ENCODE peak calls at places on chromosomes 11 and 22, in eight cellular contexts. T, D, S, Y, P, Z, G and M are unnamed samples.

GRCh38 chr11:59206635-59207034 is 6.1 kb downstream of the MPEG1 start:
- DNase-seq in Z (no peak), G (peak; percentile 28), D (peak; percentile 31), P (no peak), Y (peak; percentile 72), T (peak; percentile 27), S (no peak), M (peak; percentile 71)

GRCh38 chr11:130188585-130189347 is 29.2 kb downstream of the ST14 start:
- DNase-seq in P (no peak), Z (no peak), G (no peak), Y (no peak), T (no peak), D (no peak), S (peak; percentile 49), M (no peak)

GRCh38 chr11:125201525-125202121 is 37.1 kb downstream of the PKNOX2 start:
- DNase-seq in D (no peak), Z (no peak), G (no peak), S (no peak), Y (peak; percentile 88), T (no peak), P (no peak), M (no peak)

GRCh38 chr11:122509091-122509490 is 146.4 kb upstream of the UBASH3B start:
- DNase-seq in T (no peak), Z (no peak), G (no peak), D (no peak), S (no peak), Y (no peak), P (no peak), M (no peak)

GRCh38 chr11:73200256-73200655 is 17.8 kb upstream of the P2RY2 start:
- DNase-seq in Z (no peak), T (no peak), Y (no peak), G (no peak), D (no peak), P (no peak), S (peak; percentile 9), M (no peak)

GRCh38 chr11:61946894-61947293 is 3.3 kb upstream of the BEST1 start:
- DNase-seq in P (no peak), S (no peak), Y (no peak), D (no peak), Z (no peak), G (no peak), T (no peak), M (no peak)

GRCh38 chr11:101840720-101841119 is 74.1 kb upstream of the CEP126 start:
- DNase-seq in Y (no peak), Z (no peak), P (no peak), D (no peak), T (no peak), G (no peak), S (no peak), M (no peak)

GRCh38 chr22:17159504-17159951 is 451 bp upstream of the HDHD5 start:
- DNase-seq in G (no peak), P (peak; percentile 52), Z (no peak), D (no peak), Y (peak; percentile 34), S (peak; percentile 76), T (no peak), M (peak; percentile 85)

GRCh38 chr22:45731041-45731797 is 59.6 kb downstream of the ATXN10 start:
- DNase-seq in Y (peak; percentile 40), S (no peak), G (no peak), P (no peak), T (no peak), Z (no peak), D (no peak), M (no peak)

GRCh38 chr11:131954146-131954545 is 583.7 kb downstream of the NTM start:
- DNase-seq in Z (no peak), S (no peak), D (no peak), Y (no peak), T (no peak), G (no peak), P (no peak), M (no peak)

GRCh38 chr11:59666969-59667368 is 1.9 kb downstream of the PATL1 start:
- DNase-seq in S (no peak), D (no peak), Y (no peak), Z (no peak), G (no peak), P (no peak), T (no peak), M (no peak)

GRCh38 chr11:128174465-128175101 is 412.8 kb downstream of the ETS1 start:
- DNase-seq in G (no peak), Y (no peak), T (no peak), S (no peak), P (no peak), D (no peak), Z (no peak), M (no peak)